ENCODE peak calls at places on chromosomes 4 and X, in ten cellular contexts. T is stimulated activated CD8-positive, alpha-beta memory T cell treated with anti-CD3 and anti-CD28 coated beads, Interleukin-4, amount 100 ng/mL, for 24 hours; Y is islet precursor cell; G is HCEC 1CT; O is activated T-helper 1 cell treated with anti-CD3 and anti-CD28 coated beads, Interleukin-2, amount 50 U/mL, for 16 hours; Z is astrocyte of the spinal cord; L is activated CD4-positive, alpha-beta T cell treated with anti-CD3 and anti-CD28 coated beads, Interleukin-2, amount 50 U/mL, for 1 hour; E is neural crest cell; V is esophagus squamous epithelium; B is EH. I is an unnamed sample.

GRCh38 chrX:104315555-104315954 is 60.8 kb upstream of the ESX1 start:
- DNase-seq in T (no peak), Y (no peak), G (peak), O (no peak), Z (peak), L (no peak), E (no peak), V (no peak), B (peak), I (peak)

GRCh38 chr4:13616597-13616996 is 10.9 kb downstream of the BOD1L1 start:
- DNase-seq in T (no peak), Y (no peak), G (no peak), O (no peak), Z (no peak), L (no peak), E (no peak), V (no peak), B (no peak), I (no peak)

GRCh38 chr4:102757681-102758080 is 3.1 kb downstream of the MANBA start:
- DNase-seq in T (no peak), Y (peak), G (no peak), O (no peak), Z (no peak), L (no peak), E (no peak), V (no peak), B (no peak), I (no peak)

GRCh38 chr4:137203601-137204000 is 328.7 kb downstream of the PCDH18 start:
- DNase-seq in T (no peak), Y (no peak), G (peak), O (no peak), Z (peak), L (no peak), E (no peak), V (no peak), B (peak), I (no peak)

GRCh38 chr4:89889289-89889688 is 5.4 kb upstream of the MMRN1 start:
- DNase-seq in T (no peak), Y (no peak), G (no peak), O (no peak), Z (no peak), L (no peak), E (no peak), V (no peak), B (no peak), I (no peak)

GRCh38 chrX:136046295-136046894 is 61.2 kb downstream of the SLC9A6 start:
- DNase-seq in T (no peak), Y (no peak), G (peak), O (no peak), Z (peak), L (no peak), E (no peak), V (no peak), B (no peak), I (no peak)

GRCh38 chrX:2902841-2903240 is 26.3 kb downstream of the ARSD start:
- DNase-seq in T (no peak), Y (no peak), G (no peak), O (no peak), Z (no peak), L (no peak), E (no peak), V (no peak), B (no peak), I (no peak)

GRCh38 chrX:9682861-9683260 is 82.8 kb downstream of the GPR143 start:
- DNase-seq in T (no peak), Y (no peak), G (no peak), O (no peak), Z (no peak), L (no peak), E (no peak), V (no peak), B (no peak), I (no peak)

GRCh38 chrX:13808865-13809264 is 8.0 kb downstream of the GPM6B start:
- DNase-seq in T (no peak), Y (no peak), G (no peak), O (no peak), Z (no peak), L (no peak), E (no peak), V (no peak), B (peak), I (no peak)

GRCh38 chr4:121069419-121069818 is 2.9 kb downstream of the NDNF start:
- DNase-seq in T (no peak), Y (no peak), G (no peak), O (no peak), Z (no peak), L (no peak), E (no peak), V (no peak), B (no peak), I (no peak)

GRCh38 chr4:92235741-92236140 is 68.0 kb upstream of the GRID2 start:
- DNase-seq in T (no peak), Y (no peak), G (peak), O (no peak), Z (peak), L (no peak), E (no peak), V (no peak), B (no peak), I (no peak)

GRCh38 chrX:41145920-41146608 is 60.8 kb downstream of the USP9X start:
- DNase-seq in T (no peak), Y (no peak), G (peak), O (no peak), Z (peak), L (no peak), E (no peak), V (no peak), B (peak), I (peak)

GRCh38 chrX:101708180-101708579 is 48.5 kb upstream of the ARMCX2 start:
- DNase-seq in T (no peak), Y (no peak), G (no peak), O (no peak), Z (no peak), L (no peak), E (no peak), V (no peak), B (peak), I (no peak)

GRCh38 chrX:46117234-46117633 is 428.0 kb downstream of the ZNF674 start:
- DNase-seq in T (no peak), Y (no peak), G (no peak), O (no peak), Z (no peak), L (no peak), E (no peak), V (no peak), B (no peak), I (no peak)